ENCODE peak calls at places on chromosomes 16 and 17, in four cellular contexts. F, G, P and J are unnamed samples.

GRCh38 chr17:54172096-54172495 is 349.4 kb downstream of the KIF2B start:
- DNase-seq in P (no peak), F (no peak), G (no peak), J (no peak)

GRCh38 chr16:50747206-50747956 is 5.5 kb downstream of the CYLD start:
- DNase-seq in G (peak), F (peak), P (peak), J (peak)

GRCh38 chr16:12024429-12024828 is 47.9 kb downstream of the SNX29 start:
- DNase-seq in G (peak), F (no peak), P (no peak), J (no peak)

GRCh38 chr17:16267174-16267573 is 50.2 kb downstream of the PIGL start:
- DNase-seq in F (no peak), G (no peak), P (no peak), J (no peak)

GRCh38 chr17:50834786-50835562 is 412 bp upstream of the WFIKKN2 start:
- DNase-seq in F (peak), P (no peak), G (no peak), J (no peak)

GRCh38 chr17:29709861-29710849 is 87.4 kb upstream of the CORO6 start:
- DNase-seq in F (no peak), G (no peak), P (no peak), J (no peak)

GRCh38 chr17:48522031-48522593 is 8.7 kb downstream of the HOXB1 start:
- DNase-seq in F (no peak), G (peak), P (no peak), J (no peak)

GRCh38 chr16:87681990-87682570 is 79.8 kb downstream of the JPH3 start:
- DNase-seq in G (no peak), P (peak), F (peak), J (peak)

GRCh38 chr17:40496634-40497420 is 4.6 kb downstream of the TNS4 start:
- DNase-seq in G (no peak), P (no peak), F (no peak), J (no peak)

GRCh38 chr17:78781339-78782304 is at the start of gene CYTH1:
- DNase-seq in P (peak), G (peak), F (peak), J (no peak)
- TF ChIP-seq EZH2phosphoT487 in P (no peak), G (no peak), F (no peak), J (no peak)

GRCh38 chr17:80885922-80886582 is 105.6 kb upstream of the CHMP6 start:
- DNase-seq in G (no peak), F (no peak), P (no peak), J (no peak)
- TF ChIP-seq EZH2phosphoT487 in G (no peak), F (no peak), P (no peak), J (no peak)

GRCh38 chr17:57107498-57108101 is 22.6 kb downstream of the AKAP1 start:
- DNase-seq in P (no peak), G (peak), F (no peak), J (peak)
- TF ChIP-seq EZH2phosphoT487 in P (no peak), G (no peak), F (no peak), J (no peak)

GRCh38 chr17:66477615-66478283 is 175.3 kb downstream of the PRKCA start:
- DNase-seq in F (no peak), P (no peak), G (no peak), J (no peak)

GRCh38 chr17:66485272-66485947 is 183.0 kb downstream of the PRKCA start:
- DNase-seq in G (no peak), F (peak), P (no peak), J (no peak)

GRCh38 chr17:66476014-66476413 is 173.6 kb downstream of the PRKCA start:
- DNase-seq in P (no peak), G (no peak), F (no peak), J (no peak)

GRCh38 chr17:66483946-66484345 is 181.5 kb downstream of the PRKCA start:
- DNase-seq in P (no peak), F (no peak), G (no peak), J (no peak)

DNA sequence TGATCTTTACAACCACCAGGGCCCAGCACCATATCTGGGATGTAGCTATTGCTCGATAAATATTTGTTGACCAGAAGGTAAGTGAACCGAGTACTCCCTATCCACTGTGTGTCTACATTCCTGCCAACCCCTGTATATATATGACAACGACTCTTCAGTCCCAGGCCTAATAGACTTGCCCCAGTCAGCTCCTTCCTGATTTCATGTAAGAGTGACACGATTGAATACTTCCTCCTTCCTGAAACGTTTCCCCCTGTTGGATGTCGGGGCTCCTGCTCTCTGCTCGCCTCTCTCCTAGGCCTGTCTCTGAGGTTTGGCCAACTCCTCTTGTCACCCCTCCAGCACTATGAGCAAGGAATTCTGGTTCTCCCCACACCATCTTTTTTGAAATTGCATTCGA is 178.8 kb downstream of the PRKCA start:
- DNase-seq in F (no peak), P (no peak), G (no peak), J (no peak)
- TF ChIP-seq EZH2phosphoT487 in F (no peak), P (no peak), G (no peak), J (no peak)

GRCh38 chr17:28131592-28131991 is 89.1 kb downstream of the NLK start:
- DNase-seq in G (no peak), P (no peak), F (no peak), J (no peak)

GRCh38 chr17:28130455-28130854 is 88.0 kb downstream of the NLK start:
- DNase-seq in G (no peak), P (no peak), F (no peak), J (no peak)

DNA sequence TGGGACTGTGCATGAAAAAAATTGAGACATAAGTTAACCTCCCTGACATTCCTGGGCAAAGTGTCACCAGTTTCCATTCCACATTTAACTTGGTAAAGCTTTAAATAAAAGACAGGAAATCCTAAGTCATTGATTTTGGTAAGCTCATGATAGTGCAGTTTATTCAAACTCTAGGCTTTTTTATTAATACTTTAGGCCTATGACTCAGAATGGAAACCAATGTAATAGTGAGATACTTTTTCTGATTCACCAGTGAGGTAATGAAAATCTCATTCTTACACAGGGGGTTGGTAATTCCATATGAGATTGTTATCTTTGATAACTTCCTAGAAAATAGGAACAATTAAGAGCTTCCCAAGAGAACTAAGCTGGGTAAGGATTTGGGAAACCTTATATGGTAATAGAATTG is 91.1 kb downstream of the NLK start:
- DNase-seq in G (peak), F (no peak), P (no peak), J (no peak)
- TF ChIP-seq EZH2phosphoT487 in G (no peak), F (no peak), P (no peak), J (no peak)

GRCh38 chr17:7147772-7148171 is 31.4 kb downstream of the ASGR1 start:
- DNase-seq in F (no peak), P (no peak), G (no peak), J (no peak)
- TF ChIP-seq EZH2phosphoT487 in F (no peak), P (no peak), G (no peak), J (no peak)

DNA sequence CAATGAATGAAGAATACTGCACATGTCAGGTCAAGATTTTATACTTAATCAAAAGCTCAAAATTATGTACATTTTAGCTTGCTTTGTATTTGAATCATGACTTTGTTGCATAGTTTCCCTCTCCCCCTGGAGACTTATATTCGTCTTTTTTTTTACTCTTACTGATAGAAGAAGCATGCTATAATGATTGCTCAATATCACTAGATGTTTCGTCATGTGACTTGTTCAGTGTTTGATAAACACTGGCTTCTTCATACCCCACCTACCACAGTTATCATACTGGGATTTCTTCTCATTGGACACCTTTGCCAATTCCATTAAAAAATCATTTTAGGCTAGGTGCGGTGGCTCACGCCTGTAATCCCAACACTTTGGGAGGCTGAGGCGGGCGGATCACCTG is 148.7 kb downstream of the FTO start:
- DNase-seq in G (no peak), P (no peak), F (no peak), J (no peak)
- TF ChIP-seq EZH2phosphoT487 in G (no peak), P (no peak), F (no peak), J (no peak)

GRCh38 chr16:85114909-85115567 is 2.8 kb upstream of the CIBAR2 start:
- DNase-seq in P (peak), F (peak), G (peak), J (peak)
- TF ChIP-seq EZH2phosphoT487 in P (no peak), F (no peak), G (no peak), J (no peak)